ENCODE peak calls at places on chromosomes 6 and 20, in four cellular contexts. One of them, this sample, is unnamed.

GRCh38 chr6:35357671-35358070 is 15.3 kb downstream of the PPARD start:
- DNase-seq in MM.1S: no peak
- DNase-seq in GM23338: no peak
- DNase-seq in fibroblast of lung: no peak
- DNase-seq in this sample: no peak

GRCh38 chr6:125717120-125717731 is 32.2 kb upstream of the HEY2 start:
- DNase-seq in MM.1S: no peak
- DNase-seq in GM23338: no peak
- DNase-seq in fibroblast of lung: no peak
- DNase-seq in this sample: no peak

GRCh38 chr6:34358389-34358906 is 34.0 kb downstream of the NUDT3 start:
- DNase-seq in MM.1S: no peak
- DNase-seq in GM23338: no peak
- DNase-seq in fibroblast of lung: peak; percentile 60
- DNase-seq in this sample: peak; percentile 50

GRCh38 chr20:63628246-63628975 is 1.5 kb upstream of the GMEB2 start:
- DNase-seq in MM.1S: peak; percentile 63
- DNase-seq in GM23338: peak; percentile 31
- DNase-seq in fibroblast of lung: peak; percentile 60
- DNase-seq in this sample: peak; percentile 83

GRCh38 chr6:52326540-52327364 is 35.2 kb upstream of the PAQR8 start:
- DNase-seq in MM.1S: no peak
- DNase-seq in GM23338: no peak
- DNase-seq in fibroblast of lung: no peak
- DNase-seq in this sample: no peak

GRCh38 chr6:167571550-167571949 is 246.7 kb downstream of the TTLL2 start:
- DNase-seq in MM.1S: no peak
- DNase-seq in GM23338: no peak
- DNase-seq in fibroblast of lung: no peak
- DNase-seq in this sample: no peak

GRCh38 chr20:62158088-62158400 is 14.5 kb downstream of the SS18L1 start:
- DNase-seq in MM.1S: no peak
- DNase-seq in GM23338: no peak
- DNase-seq in fibroblast of lung: no peak
- DNase-seq in this sample: no peak

GRCh38 chr6:3762359-3762758 is 10.8 kb upstream of the PXDC1 start:
- DNase-seq in MM.1S: no peak
- DNase-seq in GM23338: no peak
- DNase-seq in fibroblast of lung: no peak
- DNase-seq in this sample: no peak

GRCh38 chr6:111765681-111766523 is 107.3 kb downstream of the FYN start:
- DNase-seq in MM.1S: no peak
- DNase-seq in GM23338: no peak
- DNase-seq in fibroblast of lung: peak; percentile 70
- DNase-seq in this sample: no peak

GRCh38 chr6:2353412-2354137 is 108.2 kb upstream of the GMDS start:
- DNase-seq in MM.1S: peak; percentile 43
- DNase-seq in GM23338: peak; percentile 85
- DNase-seq in fibroblast of lung: peak; percentile 79
- DNase-seq in this sample: peak; percentile 92

GRCh38 chr6:34145161-34146020 is 496 bp downstream of the GRM4 start:
- DNase-seq in MM.1S: no peak
- DNase-seq in GM23338: peak; percentile 83
- DNase-seq in fibroblast of lung: peak; percentile 66
- DNase-seq in this sample: peak; percentile 25

GRCh38 chr6:3775386-3775785 is 23.9 kb upstream of the PXDC1 start:
- DNase-seq in MM.1S: no peak
- DNase-seq in GM23338: no peak
- DNase-seq in fibroblast of lung: no peak
- DNase-seq in this sample: no peak

GRCh38 chr6:111646942-111647341 is 41.3 kb upstream of the TRAF3IP2 start:
- DNase-seq in MM.1S: no peak
- DNase-seq in GM23338: no peak
- DNase-seq in fibroblast of lung: no peak
- DNase-seq in this sample: no peak

GRCh38 chr20:50728981-50729874 is 2.2 kb upstream of the PARD6B start:
- DNase-seq in MM.1S: no peak
- DNase-seq in GM23338: no peak
- DNase-seq in fibroblast of lung: no peak
- DNase-seq in this sample: no peak

GRCh38 chr6:149057464-149057840 is 260.1 kb upstream of the TAB2 start:
- DNase-seq in MM.1S: no peak
- DNase-seq in GM23338: no peak
- DNase-seq in fibroblast of lung: no peak
- DNase-seq in this sample: no peak

GRCh38 chr6:24004062-24004461 is 122.0 kb upstream of the NRSN1 start:
- DNase-seq in MM.1S: no peak
- DNase-seq in GM23338: no peak
- DNase-seq in fibroblast of lung: peak; percentile 93
- DNase-seq in this sample: no peak

GRCh38 chr20:61823242-61823641 is 242.4 kb downstream of the TAF4 start:
- DNase-seq in MM.1S: no peak
- DNase-seq in GM23338: no peak
- DNase-seq in fibroblast of lung: no peak
- DNase-seq in this sample: no peak

GRCh38 chr20:10374036-10374435 is 60.0 kb downstream of the MKKS start:
- DNase-seq in MM.1S: no peak
- DNase-seq in GM23338: no peak
- DNase-seq in fibroblast of lung: no peak
- DNase-seq in this sample: no peak

GRCh38 chr6:121520337-121521163 is 85.1 kb downstream of the GJA1 start:
- DNase-seq in MM.1S: no peak
- DNase-seq in GM23338: peak; percentile 50
- DNase-seq in fibroblast of lung: peak; percentile 98
- DNase-seq in this sample: peak; percentile 99

GRCh38 chr6:147449405-147450161 is 58.9 kb upstream of the SAMD5 start:
- DNase-seq in MM.1S: no peak
- DNase-seq in GM23338: no peak
- DNase-seq in fibroblast of lung: peak; percentile 8
- DNase-seq in this sample: no peak

GRCh38 chr6:27250955-27251671 is 3.6 kb downstream of the PRSS16 start:
- DNase-seq in MM.1S: peak; percentile 87
- DNase-seq in GM23338: peak; percentile 99
- DNase-seq in fibroblast of lung: peak; percentile 55
- DNase-seq in this sample: no peak

GRCh38 chr6:52953911-52954839 is 40.9 kb downstream of the GSTA4 start:
- DNase-seq in MM.1S: no peak
- DNase-seq in GM23338: no peak
- DNase-seq in fibroblast of lung: peak; percentile 25
- DNase-seq in this sample: no peak

GRCh38 chr20:50931048-50931305 is 260 bp downstream of the ADNP start:
- DNase-seq in MM.1S: peak; percentile 32
- DNase-seq in GM23338: no peak
- DNase-seq in fibroblast of lung: no peak
- DNase-seq in this sample: no peak

GRCh38 chr20:19019734-19020364 is 192.6 kb upstream of the SLC24A3 start:
- DNase-seq in MM.1S: no peak
- DNase-seq in GM23338: no peak
- DNase-seq in fibroblast of lung: no peak
- DNase-seq in this sample: no peak

GRCh38 chr6:12601881-12602280 is 114.7 kb upstream of the PHACTR1 start:
- DNase-seq in MM.1S: no peak
- DNase-seq in GM23338: no peak
- DNase-seq in fibroblast of lung: no peak
- DNase-seq in this sample: peak; percentile 63

GRCh38 chr6:152124432-152125074 is 317.1 kb downstream of the ESR1 start:
- DNase-seq in MM.1S: peak; percentile 39
- DNase-seq in GM23338: peak; percentile 62
- DNase-seq in fibroblast of lung: peak; percentile 58
- DNase-seq in this sample: peak; percentile 81

GRCh38 chr6:169008641-169009040 is 245.0 kb downstream of the THBS2 start:
- DNase-seq in MM.1S: no peak
- DNase-seq in GM23338: peak; percentile 32
- DNase-seq in fibroblast of lung: peak; percentile 10
- DNase-seq in this sample: no peak

GRCh38 chr6:38279945-38280588 is 359.7 kb downstream of the BTBD9 start:
- DNase-seq in MM.1S: no peak
- DNase-seq in GM23338: no peak
- DNase-seq in fibroblast of lung: no peak
- DNase-seq in this sample: no peak
- H3K27ac ChIP-seq in MM.1S: no peak overlapping the region
- H3K27ac ChIP-seq in GM23338: no peak overlapping the region
- H3K27ac ChIP-seq in fibroblast of lung: no peak overlapping the region
- H3K27ac ChIP-seq in this sample: no peak overlapping the region

DNA sequence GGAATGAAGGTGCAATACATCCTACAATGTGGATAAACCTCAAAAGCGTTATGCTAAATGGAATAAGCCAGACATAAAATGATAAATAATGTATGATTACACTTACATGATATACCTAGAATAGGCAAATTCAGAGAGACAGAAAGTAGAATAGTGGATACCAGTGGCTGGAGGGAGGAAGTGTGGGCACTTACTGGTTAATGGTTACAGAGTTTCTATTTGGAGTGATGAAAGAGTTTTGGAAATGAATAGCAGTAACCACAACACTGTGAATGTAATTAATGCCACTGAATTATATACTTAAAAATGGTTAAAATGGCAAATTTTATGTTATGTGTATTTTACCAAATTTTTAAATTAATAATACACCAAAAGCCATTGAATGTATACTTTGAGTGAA is 71.4 kb upstream of the CST7 start:
- DNase-seq in MM.1S: no peak
- DNase-seq in GM23338: no peak
- DNase-seq in fibroblast of lung: no peak
- DNase-seq in this sample: no peak
- H3K4me3 ChIP-seq in MM.1S: no peak overlapping the region
- H3K4me3 ChIP-seq in GM23338: no peak overlapping the region
- H3K4me3 ChIP-seq in fibroblast of lung: no peak overlapping the region
- H3K4me3 ChIP-seq in this sample: no peak overlapping the region

GRCh38 chr20:54153041-54153327 is 20.8 kb downstream of the CYP24A1 start:
- DNase-seq in MM.1S: no peak
- DNase-seq in GM23338: no peak
- DNase-seq in fibroblast of lung: no peak
- DNase-seq in this sample: no peak

GRCh38 chr20:54149765-54150264 is 24.0 kb downstream of the CYP24A1 start:
- DNase-seq in MM.1S: no peak
- DNase-seq in GM23338: no peak
- DNase-seq in fibroblast of lung: no peak
- DNase-seq in this sample: no peak

GRCh38 chr20:54152227-54153040 is 21.4 kb downstream of the CYP24A1 start:
- DNase-seq in MM.1S: no peak
- DNase-seq in GM23338: no peak
- DNase-seq in fibroblast of lung: no peak
- DNase-seq in this sample: no peak

GRCh38 chr20:54151073-54151436 is 22.7 kb downstream of the CYP24A1 start:
- DNase-seq in MM.1S: no peak
- DNase-seq in GM23338: no peak
- DNase-seq in fibroblast of lung: no peak
- DNase-seq in this sample: no peak

DNA sequence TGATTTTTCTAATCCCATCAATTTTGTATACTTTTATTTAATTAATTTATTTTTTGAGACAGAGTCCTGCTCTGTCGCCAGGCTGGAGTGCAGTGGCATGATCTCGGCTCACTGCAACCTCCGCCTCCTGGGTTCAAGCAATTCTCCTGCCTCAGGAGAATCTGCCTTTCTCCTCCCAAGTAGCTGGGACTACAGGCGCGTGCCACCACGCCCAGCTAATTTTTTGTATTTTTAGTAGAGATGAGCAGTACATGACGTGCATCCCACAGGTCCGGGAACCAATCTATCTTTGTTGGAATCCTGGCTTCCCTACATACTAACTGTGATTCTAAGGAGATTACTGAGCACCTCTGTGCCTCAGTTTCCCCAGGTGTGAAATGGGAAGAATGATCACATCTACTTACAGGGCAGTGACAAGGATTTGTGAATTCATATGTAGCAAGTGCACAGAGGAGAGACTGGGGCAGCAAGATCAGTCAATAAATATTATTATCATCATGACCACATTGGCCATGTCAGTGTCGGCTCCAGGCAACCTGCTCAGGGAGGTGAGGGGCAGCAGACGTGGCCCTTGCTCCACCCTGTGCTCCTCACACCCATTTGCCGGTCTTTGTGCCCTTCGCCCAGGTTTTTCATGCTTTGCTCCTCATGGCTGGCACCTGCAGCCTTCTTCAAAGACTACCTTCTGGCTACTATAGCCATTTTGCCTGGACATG is 22.1 kb downstream of the CYP24A1 start:
- DNase-seq in MM.1S: no peak
- DNase-seq in GM23338: no peak
- DNase-seq in fibroblast of lung: no peak
- DNase-seq in this sample: no peak
- H3K4me2 ChIP-seq in MM.1S: no peak overlapping the region
- H3K4me2 ChIP-seq in GM23338: no peak overlapping the region
- H3K4me2 ChIP-seq in fibroblast of lung: no peak overlapping the region
- H3K4me2 ChIP-seq in this sample: no peak overlapping the region

GRCh38 chr20:11794525-11794924 is 123.2 kb upstream of the BTBD3 start:
- DNase-seq in MM.1S: no peak
- DNase-seq in GM23338: no peak
- DNase-seq in fibroblast of lung: no peak
- DNase-seq in this sample: no peak
- H3K27ac ChIP-seq in MM.1S: no peak overlapping the region
- H3K27ac ChIP-seq in GM23338: no peak overlapping the region
- H3K27ac ChIP-seq in fibroblast of lung: no peak overlapping the region
- H3K27ac ChIP-seq in this sample: no peak overlapping the region

This sample was measured in endothelial cell of umbilical vein.